ENCODE peak calls at places on chromosome 9, in eight cellular contexts. G is posterior vena cava, I is neural crest cell, C is foreskin fibroblast, P is skeletal muscle cell, A is NCI-H2171 treated with DMSO at 0.1 percent for 48 hours, V is SW480, W is AG09309. O is an unnamed sample.

GRCh38 chr9:20623021-20623747 is 885 bp upstream of the MLLT3 start:
- DNase-seq in P (no peak), G (peak), C (no peak), W (no peak), I (no peak), V (no peak), A (no peak), O (no peak)

GRCh38 chr9:137406876-137407589 is 15.9 kb downstream of the EXD3 start:
- DNase-seq in I (peak), G (no peak), C (peak), W (no peak), V (peak), P (no peak), A (peak), O (no peak)

GRCh38 chr9:15211994-15212501 is 95.0 kb downstream of the TTC39B start:
- DNase-seq in G (no peak), A (no peak), C (no peak), I (no peak), P (no peak), V (no peak), W (no peak), O (no peak)

GRCh38 chr9:112487799-112488345 is 1.2 kb downstream of the KIAA1958 start:
- DNase-seq in A (no peak), I (no peak), C (no peak), V (peak), P (no peak), W (no peak), G (no peak), O (no peak)

GRCh38 chr9:16023466-16023865 is 470.6 kb downstream of the CCDC171 start:
- DNase-seq in A (no peak), W (no peak), G (no peak), C (peak), P (no peak), I (no peak), V (no peak), O (peak)

GRCh38 chr9:24434183-24434582 is 111.5 kb downstream of the IZUMO3 start:
- DNase-seq in C (no peak), G (no peak), W (no peak), I (no peak), A (no peak), V (no peak), P (no peak), O (no peak)

GRCh38 chr9:5832093-5832542 is 799 bp downstream of the ERMP1 start:
- DNase-seq in W (no peak), P (no peak), G (no peak), I (no peak), V (peak), C (no peak), A (peak), O (no peak)

GRCh38 chr9:99371376-99371775 is 149.3 kb downstream of the SEC61B start:
- DNase-seq in I (no peak), W (no peak), V (no peak), G (no peak), P (no peak), A (no peak), C (no peak), O (no peak)

GRCh38 chr9:113616716-113617496 is 153.4 kb downstream of the RGS3 start:
- DNase-seq in W (no peak), I (no peak), A (no peak), V (no peak), C (no peak), P (no peak), G (no peak), O (no peak)